ENCODE peak calls at places on chromosomes 5 and 9, in four cellular contexts. N is spleen, Y is HL-60, J is prostate gland. A is an unnamed sample.

GRCh38 chr5:53422539-53422938 is 57.9 kb upstream of the FST start:
- DNase-seq in J (no peak), Y (no peak), N (no peak), A (no peak)

GRCh38 chr9:132631280-132631679 is 38.5 kb downstream of the DDX31 start:
- DNase-seq in N (no peak), Y (no peak), J (no peak), A (no peak)

GRCh38 chr5:148831590-148832565 is 5.5 kb downstream of the ADRB2 start:
- DNase-seq in N (no peak), J (peak), Y (no peak), A (no peak)

GRCh38 chr5:174765540-174765939 is 41.2 kb downstream of the MSX2 start:
- DNase-seq in Y (no peak), J (no peak), N (no peak), A (no peak)

GRCh38 chr9:137371521-137371941 is 51.4 kb downstream of the EXD3 start:
- DNase-seq in N (peak), Y (no peak), J (no peak), A (no peak)

GRCh38 chr5:149337746-149338145 is 7.6 kb upstream of the GRPEL2 start:
- DNase-seq in N (no peak), J (no peak), Y (no peak), A (no peak)

GRCh38 chr9:23596913-23597634 is 229.0 kb downstream of the ELAVL2 start:
- DNase-seq in Y (no peak), N (no peak), J (no peak), A (no peak)

GRCh38 chr5:136036991-136037705 is 8.4 kb downstream of the TGFBI start:
- DNase-seq in N (peak), J (peak), Y (no peak), A (no peak)

GRCh38 chr9:109945571-109945970 is 165.6 kb downstream of the PALM2AKAP2 start:
- DNase-seq in Y (no peak), J (no peak), N (no peak), A (no peak)

GRCh38 chr5:179601871-179602625 is 21.4 kb downstream of the HNRNPH1 start:
- DNase-seq in N (peak), Y (no peak), J (no peak), A (no peak)

GRCh38 chr5:64665243-64665642 is 25.1 kb upstream of the SHISAL2B start:
- DNase-seq in J (no peak), N (no peak), Y (no peak), A (no peak)

GRCh38 chr9:73531658-73532057 is 380.0 kb downstream of the ANXA1 start:
- DNase-seq in J (no peak), Y (no peak), N (no peak), A (no peak)

GRCh38 chr5:13695076-13695712 is 249.3 kb downstream of the DNAH5 start:
- DNase-seq in N (no peak), J (no peak), Y (no peak), A (no peak)

GRCh38 chr9:36742264-36742663 is 169.6 kb downstream of the MELK start:
- DNase-seq in N (no peak), Y (no peak), J (no peak), A (no peak)

GRCh38 chr9:89848060-89849040 is 243.5 kb downstream of the GADD45G start:
- DNase-seq in N (peak), J (no peak), Y (no peak), A (no peak)

GRCh38 chr5:56749842-56750241 is 65.5 kb upstream of the MAP3K1 start:
- DNase-seq in J (no peak), N (no peak), Y (no peak), A (no peak)

GRCh38 chr9:134192951-134193731 is 28.8 kb upstream of the RNU6ATAC start:
- DNase-seq in Y (no peak), J (no peak), N (peak), A (no peak)

GRCh38 chr9:93614830-93615468 is 38.6 kb downstream of the PHF2 start:
- DNase-seq in N (no peak), Y (no peak), J (no peak), A (no peak)

GRCh38 chr9:119788876-119789275 is 419.6 kb upstream of the BRINP1 start:
- DNase-seq in N (no peak), Y (no peak), J (no peak), A (no peak)

GRCh38 chr9:135047026-135047350 is 40.5 kb upstream of the OLFM1 start:
- DNase-seq in Y (no peak), N (no peak), J (no peak), A (no peak)

GRCh38 chr5:123690821-123691220 is 178.8 kb downstream of the CSNK1G3 start:
- DNase-seq in Y (no peak), N (no peak), J (no peak), A (no peak)

GRCh38 chr9:3576358-3576757 is 50.6 kb upstream of the RFX3 start:
- DNase-seq in Y (peak), N (no peak), J (no peak), A (no peak)

GRCh38 chr5:84603557-84604185 is 219.0 kb upstream of the EDIL3 start:
- DNase-seq in Y (no peak), N (no peak), J (no peak), A (no peak)

GRCh38 chr9:27339661-27340295 is 42.8 kb upstream of the EQTN start:
- DNase-seq in Y (no peak), N (no peak), J (no peak), A (no peak)

GRCh38 chr9:110031511-110032173 is 176.3 kb downstream of the C9orf152 start:
- DNase-seq in N (no peak), J (no peak), Y (no peak), A (peak)

GRCh38 chr5:181204561-181205401 is at the start of gene TRIM7:
- DNase-seq in N (peak), Y (no peak), J (no peak), A (no peak)

GRCh38 chr9:107138261-107138992 is 144.7 kb upstream of the RAD23B start:
- DNase-seq in J (no peak), N (no peak), Y (no peak), A (no peak)

GRCh38 chr9:136614967-136615623 is 47.6 kb upstream of the EGFL7 start:
- DNase-seq in Y (no peak), N (no peak), J (peak), A (no peak)

GRCh38 chr5:9851458-9851857 is 221.3 kb upstream of the TAS2R1 start:
- DNase-seq in Y (no peak), N (no peak), J (no peak), A (no peak)

GRCh38 chr9:127598839-127599549 is 13.1 kb upstream of the STXBP1 start:
- DNase-seq in Y (no peak), J (no peak), N (no peak), A (no peak)

GRCh38 chr5:7886849-7887460 is 18.0 kb downstream of the MTRR start:
- DNase-seq in Y (no peak), J (no peak), N (no peak), A (no peak)

GRCh38 chr5:132754947-132755346 is 7.7 kb downstream of the CCNI2 start:
- DNase-seq in Y (no peak), J (no peak), N (no peak), A (no peak)

DNA sequence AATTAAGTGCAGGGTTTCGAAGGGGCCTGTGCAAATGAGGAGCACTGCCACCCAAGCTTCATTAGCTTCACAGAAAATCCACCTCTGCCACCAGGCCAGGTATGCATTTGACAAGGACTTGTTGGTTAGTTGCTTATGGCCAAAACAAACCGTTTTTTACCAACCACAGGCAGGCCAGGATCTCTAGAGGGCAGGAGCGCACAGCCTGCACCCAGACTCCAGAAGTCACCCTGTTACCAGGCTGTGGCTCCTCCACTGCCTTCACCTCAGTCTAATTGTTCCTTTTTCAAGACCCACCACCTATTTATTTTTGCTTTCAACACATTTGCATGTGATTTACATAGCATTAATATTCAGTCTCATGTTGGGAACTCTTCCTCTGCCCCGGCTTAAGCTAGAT is 78.3 kb upstream of the HSPA9 start:
- DNase-seq in Y (no peak), N (no peak), J (no peak), A (no peak)
- TF ChIP-seq POLR2AphosphoS5 in Y (no peak), N (no peak), J (no peak), A (no peak)

GRCh38 chr9:87713278-87713989 is 12.5 kb upstream of the CTSL start:
- DNase-seq in J (no peak), Y (peak), N (no peak), A (peak)
- TF ChIP-seq POLR2AphosphoS5 in J (peak), Y (no peak), N (no peak), A (no peak)

GRCh38 chr5:39759696-39760095 is 334.9 kb upstream of the DAB2 start:
- DNase-seq in J (no peak), N (no peak), Y (peak), A (no peak)

GRCh38 chr5:39762761-39763160 is 338.0 kb upstream of the DAB2 start:
- DNase-seq in J (no peak), N (no peak), Y (no peak), A (no peak)

GRCh38 chr5:39761199-39761580 is 336.4 kb upstream of the DAB2 start:
- DNase-seq in J (no peak), N (no peak), Y (no peak), A (no peak)

GRCh38 chr5:39758426-39758825 is 333.6 kb upstream of the DAB2 start:
- DNase-seq in N (no peak), Y (no peak), J (no peak), A (no peak)

GRCh38 chr5:39760385-39761198 is 335.8 kb upstream of the DAB2 start:
- DNase-seq in Y (peak), N (no peak), J (no peak), A (peak)
- TF ChIP-seq POLR2AphosphoS5 in Y (peak), N (no peak), J (no peak), A (no peak)

GRCh38 chr9:120913673-120914266 is 12.8 kb downstream of the TRAF1 start:
- DNase-seq in N (no peak), J (no peak), Y (no peak), A (no peak)

GRCh38 chr9:120915854-120916495 is 10.6 kb downstream of the TRAF1 start:
- DNase-seq in J (peak), Y (no peak), N (no peak), A (no peak)

GRCh38 chr9:120914953-120915352 is 11.6 kb downstream of the TRAF1 start:
- DNase-seq in N (no peak), J (no peak), Y (no peak), A (no peak)

GRCh38 chr9:120912958-120913672 is 13.5 kb downstream of the TRAF1 start:
- DNase-seq in Y (no peak), N (no peak), J (no peak), A (no peak)

DNA sequence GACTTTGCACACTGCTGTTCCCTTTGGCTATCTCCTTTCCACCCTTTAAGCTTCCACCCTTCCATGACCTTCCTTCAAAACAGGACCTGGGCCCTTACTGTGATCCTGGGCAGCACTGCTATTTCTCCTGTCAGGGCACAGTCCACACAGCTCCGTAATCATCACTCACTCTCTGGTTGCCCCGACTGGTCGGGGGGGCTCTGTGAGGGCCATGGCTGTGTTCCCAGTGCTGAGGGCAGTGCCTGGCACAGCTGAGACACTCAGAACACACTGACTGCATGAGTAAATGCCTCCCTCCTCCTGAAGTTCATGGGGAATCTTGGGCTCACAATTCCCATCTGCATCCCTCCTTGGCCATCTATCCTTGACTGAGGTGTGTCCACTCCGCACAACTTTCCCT is 12.2 kb downstream of the TRAF1 start:
- DNase-seq in Y (no peak), J (no peak), N (no peak), A (no peak)
- TF ChIP-seq POLR2AphosphoS5 in Y (no peak), J (peak), N (no peak), A (no peak)

GRCh38 chr9:92607088-92607487 is 62.8 kb downstream of the IPPK start:
- DNase-seq in N (no peak), J (no peak), Y (no peak), A (no peak)

GRCh38 chr9:92608221-92609141 is 61.5 kb downstream of the IPPK start:
- DNase-seq in J (no peak), N (no peak), Y (no peak), A (no peak)

GRCh38 chr9:92610470-92611420 is 59.2 kb downstream of the IPPK start:
- DNase-seq in J (no peak), Y (no peak), N (no peak), A (no peak)

GRCh38 chr9:92607773-92608172 is 62.2 kb downstream of the IPPK start:
- DNase-seq in N (no peak), Y (no peak), J (no peak), A (no peak)

GRCh38 chr9:92609142-92609500 is 60.8 kb downstream of the IPPK start:
- DNase-seq in N (no peak), Y (no peak), J (no peak), A (no peak)
- TF ChIP-seq POLR2AphosphoS5 in N (no peak), Y (no peak), J (no peak), A (no peak)